ENCODE peak calls at places on chromosomes 6 and 20, in six cellular contexts. Q is GM23248, L is stomach, J is gastrocnemius medialis, K is OCI-LY7, Y is H1. U is an unnamed sample.
A peak's percentile ranks its signal among the peaks of the same experiment; 100 is the strongest.

GRCh38 chr6:164417537-164417936 is 891.9 kb downstream of the C6orf118 start:
- DNase-seq in Q (no peak), L (no peak), J (no peak), K (no peak), Y (no peak), U (no peak)

GRCh38 chr20:11919046-11919445 is 1.4 kb downstream of the BTBD3 start:
- DNase-seq in Q (no peak), L (peak; percentile 70), J (no peak), K (no peak), Y (no peak), U (no peak)

GRCh38 chr20:9400371-9401025 is 113.9 kb upstream of the LAMP5 start:
- DNase-seq in Q (peak; percentile 22), L (no peak), J (no peak), K (no peak), Y (no peak), U (no peak)

GRCh38 chr6:109513571-109514071 is 30.6 kb upstream of the ZBTB24 start:
- DNase-seq in Q (peak; percentile 68), L (no peak), J (no peak), K (no peak), Y (peak; percentile 69), U (peak; percentile 48)

GRCh38 chr6:46323312-46323965 is 152.7 kb upstream of the ENPP5 start:
- DNase-seq in Q (peak; percentile 97), L (no peak), J (no peak), K (no peak), Y (no peak), U (no peak)

GRCh38 chr6:106181664-106182418 is 95.7 kb downstream of the PRDM1 start:
- DNase-seq in Q (peak; percentile 88), L (no peak), J (no peak), K (no peak), Y (no peak), U (no peak)

GRCh38 chr20:37161830-37162549 is 17.1 kb upstream of the RPN2 start:
- DNase-seq in Q (peak; percentile 8), L (no peak), J (no peak), K (no peak), Y (no peak), U (no peak)

GRCh38 chr20:34579936-34580587 is 21.5 kb downstream of the MAP1LC3A start:
- DNase-seq in Q (peak; percentile 50), L (peak; percentile 42), J (no peak), K (peak; percentile 72), Y (no peak), U (no peak)

GRCh38 chr6:118401325-118401998 is 146.6 kb upstream of the PLN start:
- DNase-seq in Q (no peak), L (no peak), J (no peak), K (no peak), Y (no peak), U (no peak)

GRCh38 chr6:88922775-88923548 is 40.5 kb downstream of the RNGTT start:
- DNase-seq in Q (peak; percentile 47), L (no peak), J (no peak), K (no peak), Y (no peak), U (no peak)

GRCh38 chr20:38272398-38272797 is 11.9 kb upstream of the KIAA1755 start:
- DNase-seq in Q (peak; percentile 78), L (no peak), J (no peak), K (no peak), Y (no peak), U (no peak)

GRCh38 chr20:35902545-35902941 is 51.8 kb downstream of the SCAND1 start:
- DNase-seq in Q (no peak), L (no peak), J (no peak), K (no peak), Y (no peak), U (no peak)

GRCh38 chr6:106097368-106098231 is 11.5 kb downstream of the PRDM1 start:
- DNase-seq in Q (peak; percentile 75), L (no peak), J (no peak), K (peak; percentile 77), Y (no peak), U (no peak)

GRCh38 chr6:73523434-73524123 is 2.7 kb upstream of the EEF1A1 start:
- DNase-seq in Q (peak; percentile 67), L (peak; percentile 75), J (peak; percentile 11), K (peak; percentile 87), Y (no peak), U (no peak)

GRCh38 chr6:144339859-144340452 is 54.8 kb downstream of the UTRN start:
- DNase-seq in Q (no peak), L (no peak), J (no peak), K (no peak), Y (no peak), U (no peak)

GRCh38 chr6:144336900-144337299 is 51.8 kb downstream of the UTRN start:
- DNase-seq in Q (no peak), L (no peak), J (no peak), K (peak; percentile 11), Y (no peak), U (no peak)

GRCh38 chr6:144338474-144338873 is 53.3 kb downstream of the UTRN start:
- DNase-seq in Q (no peak), L (no peak), J (no peak), K (peak; percentile 9), Y (no peak), U (no peak)

GRCh38 chr6:144340541-144341371 is 55.6 kb downstream of the UTRN start:
- DNase-seq in Q (peak; percentile 43), L (no peak), J (no peak), K (no peak), Y (no peak), U (no peak)

DNA sequence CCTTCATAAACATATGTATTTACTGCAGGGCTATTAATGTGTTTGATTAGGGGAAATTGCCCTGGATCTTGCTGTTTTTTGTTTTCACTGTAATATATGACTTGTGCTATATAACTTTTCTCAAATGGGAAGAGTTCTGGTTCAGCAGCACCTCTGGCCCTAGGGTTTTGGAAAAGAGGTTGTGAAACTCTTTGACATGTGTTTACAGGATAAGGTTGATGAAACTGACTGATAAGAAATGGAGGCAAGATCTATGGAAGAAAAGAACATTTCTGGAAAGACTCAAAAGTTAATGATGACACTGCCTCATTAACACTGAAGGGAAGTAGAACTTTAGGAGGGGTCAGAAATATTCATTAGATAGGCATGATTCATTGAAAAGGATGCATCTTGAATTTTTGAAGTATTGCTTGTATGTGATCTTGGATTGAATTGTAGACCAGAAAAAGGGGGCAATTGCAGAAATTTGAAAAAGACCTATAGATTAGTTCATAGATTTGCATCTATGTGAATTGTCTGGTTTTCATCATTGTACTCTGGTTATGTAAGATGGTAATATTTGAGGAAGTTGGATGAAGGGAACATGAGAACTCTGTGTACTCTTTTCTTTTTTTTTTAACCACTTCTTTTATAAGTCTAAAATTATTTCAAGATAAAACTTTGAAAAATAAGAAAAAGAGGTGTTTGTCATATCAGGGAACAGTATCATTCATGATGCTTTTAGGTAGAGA is 54.0 kb downstream of the UTRN start:
- DNase-seq in Q (no peak), L (no peak), J (no peak), K (no peak), Y (no peak), U (no peak)
- H3K4me1 ChIP-seq in Q (peaks cover 31% of the 10 kb centered on the region), L (peaks cover 97% of the 10 kb centered on the region), J (peaks cover 45% of the 10 kb centered on the region), K (peaks cover 64% of the 10 kb centered on the region), Y (peaks cover 1% of the 10 kb centered on the region), U (peaks cover 2% of the 10 kb centered on the region)

DNA sequence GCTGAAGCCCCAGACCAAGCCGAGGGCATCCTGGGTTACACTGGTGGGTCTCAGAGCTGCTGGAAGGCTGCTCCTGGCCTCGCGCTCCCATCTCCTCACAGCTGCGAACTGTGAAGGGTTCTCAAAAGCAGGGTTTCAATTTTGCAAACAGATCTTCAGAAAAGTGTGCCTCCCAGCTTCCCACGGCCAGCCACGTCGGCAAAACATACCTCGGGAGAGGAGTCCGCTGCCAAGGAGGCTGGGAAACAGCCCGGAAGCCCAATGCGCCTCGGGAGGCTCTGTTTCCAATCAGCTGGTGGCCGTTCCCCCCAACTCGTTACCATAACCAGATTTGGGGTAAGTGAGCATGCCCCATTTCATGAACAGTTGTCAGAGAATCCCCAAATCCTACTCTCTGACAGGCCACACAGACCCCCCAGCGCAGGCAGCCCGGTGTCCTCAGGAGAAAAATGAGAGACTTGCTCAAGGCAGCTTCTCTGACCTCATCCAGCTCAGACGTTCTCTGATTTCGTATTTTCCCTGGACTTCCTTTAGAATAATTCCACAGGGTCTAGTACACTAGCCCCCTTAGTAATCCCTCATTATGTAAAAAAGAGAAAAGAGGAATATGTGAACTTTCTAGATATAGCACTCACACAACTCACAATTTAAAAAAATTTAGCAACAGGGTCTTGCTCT is 98.4 kb downstream of the SNX5 start:
- DNase-seq in Q (peak; percentile 71), L (no peak), J (no peak), K (no peak), Y (no peak), U (no peak)
- H3K4me1 ChIP-seq in Q (peaks cover 14% of the 10 kb centered on the region), L (peaks cover 50% of the 10 kb centered on the region), J (peaks cover 4% of the 10 kb centered on the region), K (peaks cover 11% of the 10 kb centered on the region), Y (peaks cover 14% of the 10 kb centered on the region), U (peaks cover 10% of the 10 kb centered on the region)

GRCh38 chr6:154930490-154930889 is 64.6 kb upstream of the TIAM2 start:
- DNase-seq in Q (no peak), L (no peak), J (no peak), K (no peak), Y (no peak), U (no peak)

GRCh38 chr6:154933181-154933827 is 61.8 kb upstream of the TIAM2 start:
- DNase-seq in Q (no peak), L (no peak), J (no peak), K (no peak), Y (no peak), U (no peak)

GRCh38 chr6:154928325-154928922 is 66.7 kb upstream of the TIAM2 start:
- DNase-seq in Q (peak; percentile 83), L (peak; percentile 59), J (no peak), K (peak; percentile 80), Y (no peak), U (peak; percentile 66)

GRCh38 chr6:154931741-154932424 is 63.2 kb upstream of the TIAM2 start:
- DNase-seq in Q (peak; percentile 75), L (no peak), J (no peak), K (peak; percentile 31), Y (no peak), U (no peak)

GRCh38 chr6:154932562-154933027 is 62.5 kb upstream of the TIAM2 start:
- DNase-seq in Q (peak; percentile 73), L (no peak), J (no peak), K (no peak), Y (no peak), U (no peak)
- H3K4me1 ChIP-seq in Q (peaks cover 22% of the 10 kb centered on the region), L (peaks cover 9% of the 10 kb centered on the region), J (no peaks in the 10 kb centered on the region), K (peaks cover 18% of the 10 kb centered on the region), Y (peaks cover 5% of the 10 kb centered on the region), U (peaks cover 2% of the 10 kb centered on the region)

DNA sequence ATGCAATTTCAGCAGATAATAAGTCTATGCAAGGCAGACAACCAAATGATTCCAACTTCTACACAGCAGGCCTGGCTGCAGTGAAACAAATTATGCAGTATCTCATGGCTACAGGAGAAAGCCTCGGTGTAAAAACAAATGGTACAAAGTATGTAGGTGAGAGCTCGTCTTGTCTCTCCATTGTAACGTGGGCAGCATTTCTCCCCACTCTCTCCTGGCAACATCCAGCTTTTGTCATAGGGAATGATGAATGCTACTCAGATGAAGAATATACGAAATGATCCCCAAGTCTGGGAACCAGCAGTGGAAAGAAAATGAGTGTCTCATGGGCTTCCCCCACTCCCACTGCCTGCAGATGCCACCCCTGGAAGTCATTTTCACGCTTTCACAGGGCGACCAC is 32.4 kb downstream of the FYN start:
- DNase-seq in Q (no peak), L (no peak), J (no peak), K (no peak), Y (no peak), U (no peak)
- H3K4me1 ChIP-seq in Q (no peaks in the 10 kb centered on the region), L (peaks cover 63% of the 10 kb centered on the region), J (no peaks in the 10 kb centered on the region), K (peaks cover 37% of the 10 kb centered on the region), Y (peaks cover 14% of the 10 kb centered on the region), U (peaks cover 6% of the 10 kb centered on the region)